ENCODE peak calls at places on chromosomes 4 and X, in nine cellular contexts. One of them, this sample, is unnamed. For H3K4me1, the result is how much of the 10 kb centered on the place peaks cover.

GRCh38 chr4:168693750-168694470 is 197.1 kb downstream of the PALLD start:
- DNase-seq in A549: no peak
- DNase-seq in ovary: no peak
- DNase-seq in upper lobe of left lung: no peak
- DNase-seq in stomach: no peak
- DNase-seq in sigmoid colon: no peak
- DNase-seq in SK-N-SH: no peak
- DNase-seq in GM12878: no peak
- DNase-seq in tibial nerve: no peak
- DNase-seq in this sample: no peak

GRCh38 chr4:48138936-48139335 is 4.9 kb upstream of the TXK start:
- DNase-seq in tibial nerve: no peak
- DNase-seq in stomach: no peak
- DNase-seq in SK-N-SH: no peak
- DNase-seq in GM12878: peak
- DNase-seq in sigmoid colon: no peak
- DNase-seq in A549: no peak
- DNase-seq in ovary: no peak
- DNase-seq in upper lobe of left lung: no peak
- DNase-seq in this sample: no peak

GRCh38 chrX:363621-364375 is 22.9 kb downstream of the PPP2R3B start:
- DNase-seq in ovary: peak
- DNase-seq in SK-N-SH: no peak
- DNase-seq in A549: no peak
- DNase-seq in tibial nerve: no peak
- DNase-seq in GM12878: no peak
- DNase-seq in sigmoid colon: no peak
- DNase-seq in upper lobe of left lung: peak
- DNase-seq in stomach: no peak
- DNase-seq in this sample: no peak

GRCh38 chrX:2658585-2659292 is 32.4 kb upstream of the CD99 start:
- DNase-seq in A549: no peak
- DNase-seq in SK-N-SH: no peak
- DNase-seq in upper lobe of left lung: no peak
- DNase-seq in stomach: no peak
- DNase-seq in ovary: no peak
- DNase-seq in GM12878: no peak
- DNase-seq in tibial nerve: no peak
- DNase-seq in sigmoid colon: no peak
- DNase-seq in this sample: no peak

GRCh38 chr4:7552466-7552865 is 117.7 kb upstream of the PSAPL1 start:
- DNase-seq in GM12878: no peak
- DNase-seq in upper lobe of left lung: no peak
- DNase-seq in sigmoid colon: no peak
- DNase-seq in stomach: no peak
- DNase-seq in A549: no peak
- DNase-seq in ovary: no peak
- DNase-seq in SK-N-SH: no peak
- DNase-seq in tibial nerve: no peak
- DNase-seq in this sample: no peak

GRCh38 chr4:20299515-20299914 is 47.8 kb downstream of the SLIT2 start:
- DNase-seq in sigmoid colon: no peak
- DNase-seq in upper lobe of left lung: no peak
- DNase-seq in GM12878: no peak
- DNase-seq in stomach: no peak
- DNase-seq in ovary: no peak
- DNase-seq in A549: peak
- DNase-seq in SK-N-SH: peak
- DNase-seq in tibial nerve: no peak
- DNase-seq in this sample: no peak

GRCh38 chrX:152177052-152177451 is 38.7 kb upstream of the MAGEA10 start:
- DNase-seq in stomach: no peak
- DNase-seq in A549: no peak
- DNase-seq in GM12878: no peak
- DNase-seq in SK-N-SH: no peak
- DNase-seq in tibial nerve: no peak
- DNase-seq in upper lobe of left lung: no peak
- DNase-seq in ovary: no peak
- DNase-seq in sigmoid colon: no peak
- DNase-seq in this sample: no peak

GRCh38 chr4:101306225-101306624 is 41.1 kb downstream of the PPP3CA start:
- DNase-seq in A549: no peak
- DNase-seq in tibial nerve: no peak
- DNase-seq in sigmoid colon: no peak
- DNase-seq in upper lobe of left lung: no peak
- DNase-seq in stomach: no peak
- DNase-seq in ovary: no peak
- DNase-seq in SK-N-SH: no peak
- DNase-seq in GM12878: no peak
- DNase-seq in this sample: no peak

GRCh38 chrX:9433596-9433995 is 31.3 kb upstream of the TBL1X start:
- DNase-seq in A549: no peak
- DNase-seq in stomach: no peak
- DNase-seq in tibial nerve: no peak
- DNase-seq in SK-N-SH: no peak
- DNase-seq in GM12878: no peak
- DNase-seq in ovary: no peak
- DNase-seq in upper lobe of left lung: no peak
- DNase-seq in sigmoid colon: no peak
- DNase-seq in this sample: no peak

DNA sequence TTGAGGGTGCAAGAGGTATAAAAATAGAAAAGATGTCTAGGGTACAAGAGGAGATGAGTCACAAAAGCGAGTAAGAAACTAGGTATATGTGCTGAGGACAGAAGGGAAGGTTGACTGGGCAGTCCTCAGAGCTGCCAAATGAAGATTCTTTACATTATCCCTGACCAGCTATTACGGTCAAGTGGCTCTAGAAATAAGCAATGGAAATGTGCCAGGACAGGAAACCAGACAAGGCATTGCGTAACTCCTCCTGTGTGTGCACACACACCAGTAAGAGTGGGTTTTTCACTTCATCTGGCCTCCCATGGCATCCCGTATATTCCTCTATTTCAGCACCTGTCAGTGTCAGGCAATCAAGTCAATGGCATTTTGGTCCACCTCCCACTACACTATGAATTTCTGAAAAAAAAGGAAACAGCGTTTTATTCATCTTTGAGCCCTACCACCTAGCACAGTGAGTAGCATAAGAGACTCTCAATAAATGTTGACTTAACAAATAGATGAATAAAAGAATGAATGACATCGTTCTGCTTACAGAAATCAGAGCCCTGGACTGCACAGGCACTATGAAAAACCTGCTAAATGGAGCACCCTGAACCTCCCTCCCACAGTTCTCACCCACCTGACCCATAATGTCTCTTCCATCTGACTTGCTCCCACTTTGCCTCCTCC is 62.6 kb upstream of the KLF3 start:
- DNase-seq in SK-N-SH: no peak
- DNase-seq in GM12878: no peak
- DNase-seq in stomach: peak
- DNase-seq in A549: peak
- DNase-seq in tibial nerve: no peak
- DNase-seq in sigmoid colon: no peak
- DNase-seq in upper lobe of left lung: no peak
- DNase-seq in ovary: no peak
- DNase-seq in this sample: no peak
- H3K4me1 ChIP-seq in SK-N-SH: under half
- H3K4me1 ChIP-seq in GM12878: under half
- H3K4me1 ChIP-seq in stomach: under half
- H3K4me1 ChIP-seq in A549: under half
- H3K4me1 ChIP-seq in tibial nerve: under half
- H3K4me1 ChIP-seq in sigmoid colon: under half
- H3K4me1 ChIP-seq in upper lobe of left lung: under half
- H3K4me1 ChIP-seq in ovary: under half
- H3K4me1 ChIP-seq in this sample: under half

GRCh38 chrX:7133036-7133412 is 14.5 kb upstream of the STS start:
- DNase-seq in stomach: no peak
- DNase-seq in SK-N-SH: no peak
- DNase-seq in GM12878: no peak
- DNase-seq in A549: no peak
- DNase-seq in ovary: no peak
- DNase-seq in sigmoid colon: no peak
- DNase-seq in upper lobe of left lung: no peak
- DNase-seq in tibial nerve: no peak
- DNase-seq in this sample: no peak

GRCh38 chrX:7127058-7127457 is 20.5 kb upstream of the STS start:
- DNase-seq in sigmoid colon: no peak
- DNase-seq in A549: no peak
- DNase-seq in GM12878: no peak
- DNase-seq in SK-N-SH: no peak
- DNase-seq in tibial nerve: no peak
- DNase-seq in ovary: no peak
- DNase-seq in upper lobe of left lung: no peak
- DNase-seq in stomach: no peak
- DNase-seq in this sample: no peak

GRCh38 chrX:7132335-7133035 is 15.0 kb upstream of the STS start:
- DNase-seq in ovary: no peak
- DNase-seq in SK-N-SH: no peak
- DNase-seq in A549: peak
- DNase-seq in tibial nerve: peak
- DNase-seq in GM12878: no peak
- DNase-seq in sigmoid colon: no peak
- DNase-seq in stomach: peak
- DNase-seq in upper lobe of left lung: no peak
- DNase-seq in this sample: no peak

DNA sequence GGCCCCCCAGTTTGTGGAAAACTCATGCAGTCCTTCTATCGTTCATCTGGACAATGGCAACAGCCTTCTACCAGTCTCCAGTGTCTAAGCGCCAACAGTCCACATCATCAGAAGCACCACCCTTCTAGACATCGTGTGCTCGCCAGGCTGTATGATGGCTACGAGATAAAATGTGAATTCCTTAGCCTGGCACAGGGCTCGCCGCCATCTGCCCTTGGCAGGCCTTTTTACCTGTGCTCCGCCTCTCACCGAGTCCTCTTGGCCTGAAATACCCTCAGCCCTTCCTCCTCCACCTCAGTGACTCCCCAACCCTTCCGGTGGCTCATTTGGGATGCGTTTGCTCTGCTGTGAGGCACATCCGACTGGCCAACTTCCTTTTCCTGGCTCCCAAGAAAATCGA is 15.9 kb upstream of the STS start:
- DNase-seq in GM12878: no peak
- DNase-seq in A549: no peak
- DNase-seq in upper lobe of left lung: no peak
- DNase-seq in tibial nerve: no peak
- DNase-seq in ovary: no peak
- DNase-seq in sigmoid colon: no peak
- DNase-seq in SK-N-SH: no peak
- DNase-seq in stomach: peak
- DNase-seq in this sample: no peak
- TF ChIP-seq EP300 in GM12878: no peak
- TF ChIP-seq EP300 in A549: no peak
- TF ChIP-seq EP300 in upper lobe of left lung: no peak
- TF ChIP-seq EP300 in tibial nerve: no peak
- TF ChIP-seq EP300 in ovary: no peak
- TF ChIP-seq EP300 in sigmoid colon: no peak
- TF ChIP-seq EP300 in SK-N-SH: no peak
- TF ChIP-seq EP300 in stomach: no peak
- TF ChIP-seq EP300 in this sample: no peak

DNA sequence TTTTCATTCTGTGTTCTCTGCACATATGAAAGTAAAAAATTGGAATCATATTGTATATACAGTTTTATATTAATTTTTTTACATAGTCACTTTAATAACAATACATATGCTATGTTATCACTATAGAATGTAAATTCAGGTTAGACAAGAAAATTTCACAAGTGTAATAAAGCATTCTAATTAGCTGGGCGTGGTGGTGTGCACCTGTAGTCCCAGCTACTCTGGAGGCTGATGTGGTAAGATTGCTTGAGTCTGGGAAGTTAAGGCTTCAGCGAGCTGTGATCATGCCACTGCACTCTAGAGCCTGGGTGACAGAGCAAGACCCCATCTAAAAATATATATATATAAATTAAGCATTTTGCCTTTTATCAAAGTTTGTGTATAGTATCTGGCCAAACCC is 95.7 kb downstream of the ANXA3 start:
- DNase-seq in upper lobe of left lung: no peak
- DNase-seq in tibial nerve: no peak
- DNase-seq in SK-N-SH: no peak
- DNase-seq in stomach: no peak
- DNase-seq in ovary: no peak
- DNase-seq in GM12878: no peak
- DNase-seq in sigmoid colon: no peak
- DNase-seq in A549: no peak
- DNase-seq in this sample: no peak
- H3K4me1 ChIP-seq in upper lobe of left lung: under half
- H3K4me1 ChIP-seq in tibial nerve: half or more
- H3K4me1 ChIP-seq in SK-N-SH: under half
- H3K4me1 ChIP-seq in stomach: under half
- H3K4me1 ChIP-seq in ovary: under half
- H3K4me1 ChIP-seq in GM12878: under half
- H3K4me1 ChIP-seq in sigmoid colon: under half
- H3K4me1 ChIP-seq in A549: half or more
- H3K4me1 ChIP-seq in this sample: half or more

GRCh38 chrX:46735625-46736024 is 23.3 kb downstream of the SLC9A7 start:
- DNase-seq in stomach: no peak
- DNase-seq in upper lobe of left lung: no peak
- DNase-seq in ovary: no peak
- DNase-seq in sigmoid colon: no peak
- DNase-seq in tibial nerve: no peak
- DNase-seq in SK-N-SH: no peak
- DNase-seq in GM12878: no peak
- DNase-seq in A549: no peak
- DNase-seq in this sample: no peak

GRCh38 chrX:46739736-46740135 is 19.2 kb downstream of the SLC9A7 start:
- DNase-seq in GM12878: no peak
- DNase-seq in tibial nerve: no peak
- DNase-seq in ovary: no peak
- DNase-seq in stomach: no peak
- DNase-seq in sigmoid colon: no peak
- DNase-seq in A549: no peak
- DNase-seq in SK-N-SH: no peak
- DNase-seq in upper lobe of left lung: no peak
- DNase-seq in this sample: no peak

GRCh38 chrX:46737041-46737440 is 21.9 kb downstream of the SLC9A7 start:
- DNase-seq in SK-N-SH: no peak
- DNase-seq in upper lobe of left lung: no peak
- DNase-seq in sigmoid colon: no peak
- DNase-seq in stomach: no peak
- DNase-seq in A549: no peak
- DNase-seq in GM12878: no peak
- DNase-seq in ovary: no peak
- DNase-seq in tibial nerve: no peak
- DNase-seq in this sample: no peak

GRCh38 chrX:46733226-46733625 is 25.7 kb downstream of the SLC9A7 start:
- DNase-seq in tibial nerve: no peak
- DNase-seq in ovary: no peak
- DNase-seq in SK-N-SH: no peak
- DNase-seq in stomach: no peak
- DNase-seq in upper lobe of left lung: no peak
- DNase-seq in sigmoid colon: no peak
- DNase-seq in GM12878: no peak
- DNase-seq in A549: no peak
- DNase-seq in this sample: no peak

GRCh38 chrX:46737462-46737861 is 21.5 kb downstream of the SLC9A7 start:
- DNase-seq in SK-N-SH: no peak
- DNase-seq in ovary: no peak
- DNase-seq in stomach: no peak
- DNase-seq in A549: no peak
- DNase-seq in GM12878: no peak
- DNase-seq in upper lobe of left lung: no peak
- DNase-seq in sigmoid colon: no peak
- DNase-seq in tibial nerve: no peak
- DNase-seq in this sample: no peak
- TF ChIP-seq EP300 in SK-N-SH: no peak
- TF ChIP-seq EP300 in ovary: no peak
- TF ChIP-seq EP300 in stomach: no peak
- TF ChIP-seq EP300 in A549: no peak
- TF ChIP-seq EP300 in GM12878: no peak
- TF ChIP-seq EP300 in upper lobe of left lung: no peak
- TF ChIP-seq EP300 in sigmoid colon: no peak
- TF ChIP-seq EP300 in tibial nerve: no peak
- TF ChIP-seq EP300 in this sample: no peak

GRCh38 chr4:2941138-2942036 is 21.8 kb downstream of the NOP14 start:
- DNase-seq in A549: no peak
- DNase-seq in upper lobe of left lung: no peak
- DNase-seq in SK-N-SH: no peak
- DNase-seq in ovary: peak
- DNase-seq in tibial nerve: no peak
- DNase-seq in stomach: no peak
- DNase-seq in sigmoid colon: no peak
- DNase-seq in GM12878: no peak
- DNase-seq in this sample: no peak
- H3K4me1 ChIP-seq in A549: under half
- H3K4me1 ChIP-seq in upper lobe of left lung: under half
- H3K4me1 ChIP-seq in SK-N-SH: under half
- H3K4me1 ChIP-seq in ovary: under half
- H3K4me1 ChIP-seq in tibial nerve: under half
- H3K4me1 ChIP-seq in stomach: under half
- H3K4me1 ChIP-seq in sigmoid colon: under half
- H3K4me1 ChIP-seq in GM12878: under half
- H3K4me1 ChIP-seq in this sample: under half